ENCODE peak calls at places on chromosomes 16 and 17, in four cellular contexts. P is SJSA1, C is cardiac muscle cell, M is right atrium auricular region. E is an unnamed sample.
A peak's percentile ranks its signal among the peaks of the same experiment; 100 is the strongest.

GRCh38 chr16:28003021-28003865 is 60.3 kb downstream of the GSG1L start:
- DNase-seq in P (no peak), C (no peak), M (no peak), E (no peak)

GRCh38 chr17:37294888-37295287 is 80.9 kb upstream of the C17orf78 start:
- DNase-seq in P (no peak), C (no peak), M (no peak), E (no peak)

GRCh38 chr17:6818938-6819337 is 12.6 kb downstream of the TEKT1 start:
- DNase-seq in P (no peak), C (no peak), M (no peak), E (no peak)

GRCh38 chr17:82931696-82932060 is 91.9 kb upstream of the ZNF750 start:
- DNase-seq in P (peak; percentile 77), C (peak; percentile 89), M (peak; percentile 89), E (no peak)

GRCh38 chr17:54813896-54814295 is 86.8 kb upstream of the TOM1L1 start:
- DNase-seq in P (no peak), C (no peak), M (no peak), E (no peak)

GRCh38 chr17:1522626-1523025 is 6.2 kb upstream of the INPP5K start:
- DNase-seq in P (no peak), C (no peak), M (no peak), E (no peak)

GRCh38 chr17:13931752-13932477 is 137.4 kb upstream of the COX10 start:
- DNase-seq in P (no peak), C (peak; percentile 74), M (peak; percentile 91), E (peak; percentile 80)

GRCh38 chr17:55067697-55068439 is 99.3 kb downstream of the STXBP4 start:
- DNase-seq in P (no peak), C (peak; percentile 26), M (no peak), E (peak; percentile 1)

GRCh38 chr17:48241131-48241591 is 133.6 kb downstream of the SNX11 start:
- DNase-seq in P (no peak), C (peak; percentile 91), M (peak; percentile 59), E (peak; percentile 16)

GRCh38 chr17:73156887-73157870 is 7.6 kb upstream of the SSTR2 start:
- DNase-seq in P (no peak), C (no peak), M (no peak), E (no peak)

DNA sequence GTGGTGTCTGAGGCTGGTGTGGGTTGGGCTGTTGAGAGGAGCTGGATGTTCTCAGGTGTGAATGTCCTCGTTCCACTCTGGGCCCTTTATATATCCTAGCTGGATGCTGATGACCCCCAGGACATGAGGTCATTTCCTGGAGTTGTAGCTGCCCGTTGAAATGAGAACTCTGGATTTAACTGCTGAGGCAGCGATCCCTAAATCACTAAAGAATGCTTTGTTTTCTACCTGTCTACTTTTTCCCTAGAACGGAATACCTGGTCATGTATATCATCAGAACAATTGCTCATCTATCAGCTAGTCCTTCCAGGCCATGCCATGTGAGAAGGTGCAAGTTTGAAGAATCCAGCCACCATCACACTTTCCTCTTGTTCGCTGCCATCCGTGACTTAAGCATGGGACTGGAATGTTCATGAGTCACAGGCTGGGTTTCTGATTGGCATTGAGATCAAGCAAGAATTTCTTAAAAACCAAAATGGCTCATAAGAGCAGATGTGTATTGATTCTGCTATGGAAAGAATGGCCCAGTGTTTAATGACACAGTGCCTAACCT is at the start of gene KRTAP2-3:
- DNase-seq in P (peak; percentile 91), C (peak; percentile 52), M (no peak), E (no peak)
- H3K27ac ChIP-seq in P (peak within 1 kb of the TSS; percentile 97), C (no peak within 1 kb of the TSS), M (no peak within 1 kb of the TSS), E (no peak within 1 kb of the TSS)

GRCh38 chr16:31214705-31215286 is 877 bp downstream of the TRIM72 start:
- DNase-seq in P (no peak), C (no peak), M (no peak), E (no peak)
- H3K4me3 ChIP-seq in P (no peak overlapping the region), C (peak overlapping the region; percentile 40), M (peak overlapping the region; percentile 57), E (no peak overlapping the region)

GRCh38 chr17:28554565-28554964 is 2.1 kb upstream of the UNC119 start:
- DNase-seq in P (no peak), C (no peak), M (no peak), E (no peak)
- H3K27ac ChIP-seq in P (no peak overlapping the region), C (no peak overlapping the region), M (no peak overlapping the region), E (no peak overlapping the region)

DNA sequence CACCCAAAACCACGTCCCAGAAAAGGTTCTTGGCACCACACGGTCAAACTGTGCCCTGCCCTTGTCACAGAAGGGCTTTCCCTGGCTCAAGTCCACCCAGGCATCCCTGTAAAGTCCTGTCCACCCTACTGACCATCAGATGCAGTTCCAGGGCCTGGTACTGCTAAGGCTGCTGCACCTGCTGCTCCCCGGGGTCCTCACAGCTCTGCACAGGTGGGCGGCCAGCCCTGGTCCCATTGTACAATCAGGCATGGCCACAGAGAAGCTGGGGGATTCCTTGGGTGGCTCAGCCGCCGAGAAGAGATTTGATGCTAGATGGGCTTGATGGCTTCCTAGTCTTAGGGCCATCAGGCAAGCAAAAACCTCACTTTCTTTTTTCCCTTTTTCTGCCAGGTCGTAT is 15.3 kb downstream of the ABCA3 start:
- DNase-seq in P (no peak), C (no peak), M (no peak), E (no peak)
- H3K4me3 ChIP-seq in P (no peak overlapping the region), C (no peak overlapping the region), M (no peak overlapping the region), E (no peak overlapping the region)

E was measured in HL-60.